ENCODE peak calls at places on chromosomes 1 and 21, in six cellular contexts. G, Y, K, P, C and S are unnamed samples.

GRCh38 chr1:26281971-26282693 is 2.2 kb downstream of the SH3BGRL3 start:
- DNase-seq in P (peak; percentile 54), G (peak; percentile 43), C (peak; percentile 92), Y (no peak), K (no peak), S (no peak)

GRCh38 chr1:33010946-33011731 is 25.5 kb downstream of the AK2 start:
- DNase-seq in C (no peak), P (peak; percentile 72), K (no peak), Y (no peak), G (peak; percentile 74), S (no peak)

GRCh38 chr1:7495894-7496293 is 275.2 kb upstream of the VAMP3 start:
- DNase-seq in G (no peak), P (no peak), Y (no peak), K (no peak), C (no peak), S (no peak)

GRCh38 chr21:41614456-41615010 is 106.6 kb upstream of the TMPRSS2 start:
- DNase-seq in P (no peak), K (no peak), C (no peak), G (no peak), Y (no peak), S (no peak)

GRCh38 chr1:53622531-53622930 is 116.4 kb downstream of the GLIS1 start:
- DNase-seq in K (no peak), G (no peak), P (no peak), Y (no peak), C (peak; percentile 60), S (no peak)

GRCh38 chr1:41649445-41650175 is 165.1 kb upstream of the EDN2 start:
- DNase-seq in P (no peak), K (no peak), G (no peak), Y (no peak), C (no peak), S (no peak)

GRCh38 chr21:45461806-45462341 is 56.9 kb downstream of the COL18A1 start:
- DNase-seq in K (no peak), P (no peak), G (no peak), C (no peak), Y (no peak), S (no peak)

GRCh38 chr1:39266269-39266668 is 61.8 kb downstream of the MACF1 start:
- DNase-seq in G (peak; percentile 30), K (no peak), P (peak; percentile 32), C (no peak), Y (no peak), S (no peak)

GRCh38 chr1:64701071-64701470 is 43.8 kb upstream of the RAVER2 start:
- DNase-seq in P (no peak), G (no peak), Y (no peak), K (no peak), C (no peak), S (no peak)

GRCh38 chr1:12799730-12800129 is 8.5 kb downstream of the PRAMEF1 start:
- DNase-seq in G (no peak), K (no peak), C (no peak), P (no peak), Y (no peak), S (no peak)

GRCh38 chr1:169484683-169485426 is 889 bp downstream of the SLC19A2 start:
- DNase-seq in K (peak; percentile 32), G (peak; percentile 79), P (peak; percentile 74), Y (no peak), C (no peak), S (no peak)

GRCh38 chr1:215569987-215570824 is 3.1 kb downstream of the KCTD3 start:
- DNase-seq in Y (no peak), C (no peak), P (peak; percentile 20), K (no peak), G (no peak), S (no peak)

GRCh38 chr1:46039571-46040052 is 92.8 kb downstream of the PIK3R3 start:
- DNase-seq in G (peak; percentile 41), Y (no peak), P (peak; percentile 82), K (peak; percentile 16), C (no peak), S (no peak)

GRCh38 chr1:204127597-204128242 is 24.1 kb downstream of the ETNK2 start:
- DNase-seq in C (peak; percentile 85), Y (no peak), P (peak; percentile 86), K (peak; percentile 81), G (peak; percentile 89), S (no peak)

GRCh38 chr1:204130178-204130577 is 21.7 kb downstream of the ETNK2 start:
- DNase-seq in C (no peak), G (no peak), Y (no peak), P (no peak), K (peak; percentile 51), S (no peak)

GRCh38 chr1:204130989-204131892 is 20.6 kb downstream of the ETNK2 start:
- DNase-seq in P (peak; percentile 91), G (peak; percentile 88), C (no peak), K (no peak), Y (no peak), S (no peak)

GRCh38 chr1:204128464-204128963 is 23.3 kb downstream of the ETNK2 start:
- DNase-seq in G (peak; percentile 10), Y (no peak), P (no peak), K (no peak), C (no peak), S (no peak)

DNA sequence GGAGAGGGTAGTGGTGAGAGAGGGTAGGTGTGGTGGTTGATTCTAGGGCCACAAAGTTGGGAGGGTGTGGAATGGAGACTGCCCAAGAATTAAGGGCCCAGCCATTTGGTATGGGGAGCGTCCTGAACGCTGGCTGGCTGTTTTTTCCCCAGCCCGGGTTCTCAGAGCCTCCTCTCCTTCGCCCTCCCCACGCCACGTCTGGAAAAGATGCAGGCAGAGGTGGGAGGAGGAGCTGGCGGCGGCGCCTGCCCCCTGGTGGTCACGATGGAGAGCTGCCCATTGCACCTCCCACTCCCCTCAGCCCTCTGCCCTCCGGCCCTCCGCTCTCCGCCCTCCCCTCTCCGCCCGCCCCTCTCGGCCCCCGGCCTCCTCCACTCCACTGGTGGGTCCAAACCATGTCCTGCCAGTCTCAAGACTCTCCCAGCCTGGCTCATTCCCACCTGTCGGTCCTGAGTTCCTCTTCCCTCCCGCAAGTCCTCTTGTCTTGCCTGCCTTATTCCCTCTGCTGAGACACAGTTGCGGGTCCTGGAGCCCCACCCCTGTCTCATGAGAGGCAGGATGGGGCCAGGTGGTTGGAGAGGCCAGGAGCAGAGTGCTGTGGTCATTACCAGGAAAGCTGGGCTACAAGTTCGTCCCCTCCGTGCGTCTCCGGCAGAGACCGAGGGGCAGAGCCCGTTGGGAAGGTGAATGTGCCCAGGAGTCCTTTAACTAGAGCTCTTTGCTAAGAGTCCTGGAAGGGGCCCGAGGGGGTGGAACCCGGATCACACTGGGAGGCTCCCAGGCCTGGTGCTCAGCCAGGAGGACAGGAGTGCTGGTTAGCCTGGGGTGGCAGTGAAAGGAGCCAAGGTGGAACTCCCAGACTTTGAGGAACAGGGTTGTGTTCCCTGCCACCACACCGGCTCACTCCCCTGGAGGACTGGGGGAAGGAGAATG is 22.6 kb downstream of the ETNK2 start:
- DNase-seq in C (peak; percentile 90), G (peak; percentile 55), K (peak; percentile 82), P (peak; percentile 71), Y (peak; percentile 41), S (no peak)
- H3K4me3 ChIP-seq in C (no peak overlapping the region), G (peak overlapping the region; percentile 1), K (peak overlapping the region; percentile 61), P (no peak overlapping the region), Y (no peak overlapping the region), S (no peak overlapping the region)

GRCh38 chr1:115036814-115037535 is 7.3 kb downstream of the TSHB start:
- DNase-seq in P (no peak), Y (no peak), K (no peak), G (no peak), C (no peak), S (no peak)

GRCh38 chr1:115040501-115040900 is 10.9 kb downstream of the TSHB start:
- DNase-seq in P (no peak), G (no peak), K (no peak), Y (no peak), C (no peak), S (no peak)

GRCh38 chr1:115041654-115042053 is 12.0 kb downstream of the TSHB start:
- DNase-seq in P (peak; percentile 26), K (no peak), G (peak; percentile 40), Y (no peak), C (peak; percentile 53), S (no peak)
- TF ChIP-seq CTCF in P (peak; percentile 34), K (peak; percentile 36), G (peak; percentile 47), Y (no peak), C (peak; percentile 82), S (peak; percentile 32)

DNA sequence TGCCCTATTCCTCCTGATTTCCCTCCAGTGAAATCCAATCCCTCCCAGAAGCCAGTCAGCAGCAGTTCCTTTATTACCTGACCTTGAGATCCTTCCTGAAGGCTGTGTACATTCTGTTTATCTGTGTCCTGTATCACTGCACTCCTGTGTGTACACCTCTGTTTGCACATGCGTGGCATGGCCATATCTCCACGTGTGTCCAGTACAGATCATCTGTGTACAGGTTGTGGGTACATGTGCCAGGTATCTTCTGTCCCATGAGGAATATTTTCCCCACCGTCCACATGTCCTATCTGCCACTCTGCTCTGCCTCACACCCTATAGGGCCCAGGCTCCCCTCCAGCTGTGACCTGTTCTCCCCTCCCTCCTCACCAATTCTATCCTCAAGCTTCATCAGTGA is 2.8 kb downstream of the CDC42SE1 start:
- DNase-seq in K (no peak), C (no peak), Y (no peak), P (no peak), G (no peak), S (no peak)
- H3K4me3 ChIP-seq in K (no peak overlapping the region), C (no peak overlapping the region), Y (peak overlapping the region; percentile 90), P (no peak overlapping the region), G (no peak overlapping the region), S (peak overlapping the region; percentile 80)

DNA sequence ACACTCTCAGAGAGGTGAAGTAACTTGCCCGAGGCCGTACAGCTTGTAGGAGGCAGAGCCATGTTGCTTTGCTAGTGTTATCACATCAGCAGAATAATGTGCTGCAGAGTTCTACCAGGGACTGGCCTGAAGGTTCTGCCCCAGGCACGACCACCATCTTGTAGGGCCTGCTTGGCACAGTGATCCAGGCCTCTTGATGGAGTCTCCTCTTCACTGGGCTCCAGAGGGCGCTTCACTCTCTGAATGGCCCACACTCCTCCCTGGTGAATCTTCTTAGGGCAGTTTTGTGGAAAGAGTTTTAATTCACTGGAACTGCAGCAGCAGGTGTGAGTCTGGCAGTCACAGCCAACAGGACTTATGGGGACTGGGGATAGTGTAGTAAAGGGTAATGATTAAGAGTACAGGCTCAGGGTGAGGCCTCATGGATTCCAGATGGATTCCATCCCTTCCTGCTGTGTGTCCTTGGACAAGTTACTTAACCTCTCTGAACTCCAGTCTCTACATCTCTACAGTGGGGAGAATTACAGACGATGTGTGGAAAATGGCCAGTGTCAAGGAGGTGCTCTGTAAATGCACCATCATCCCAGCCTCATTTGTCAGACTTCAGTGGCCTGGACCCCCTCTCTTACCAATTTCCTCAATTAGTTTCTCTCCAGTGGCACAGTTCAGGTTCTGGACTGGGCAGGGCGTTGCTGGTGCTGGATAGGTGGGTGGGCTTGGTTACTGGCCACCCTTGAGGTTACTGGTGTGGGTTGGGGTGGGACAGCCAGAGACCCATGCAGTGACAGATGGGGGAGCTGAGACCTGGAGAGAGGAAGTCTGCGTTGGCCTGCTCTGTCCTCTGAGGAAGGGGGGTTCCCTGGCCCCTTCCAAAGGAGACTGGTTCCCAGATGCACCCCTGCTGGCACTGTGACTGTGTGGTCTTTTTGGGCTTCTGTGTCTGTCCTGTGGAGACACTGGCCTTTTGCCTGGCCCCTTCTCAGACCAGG is 45.9 kb upstream of the CSF3R start:
- DNase-seq in P (no peak), Y (no peak), C (peak; percentile 81), K (no peak), G (no peak), S (no peak)
- TF ChIP-seq CTCF in P (no peak), Y (no peak), C (peak; percentile 68), K (no peak), G (peak; percentile 4), S (no peak)

GRCh38 chr1:182061597-182061996 is at the start of gene ZNF648:
- DNase-seq in P (no peak), G (no peak), Y (no peak), C (peak; percentile 62), K (no peak), S (no peak)
- H3K4me3 ChIP-seq in P (no peak within 1 kb of the TSS), G (no peak within 1 kb of the TSS), Y (no peak within 1 kb of the TSS), C (no peak within 1 kb of the TSS), K (no peak within 1 kb of the TSS), S (no peak within 1 kb of the TSS)